ENCODE peak calls at places on chromosomes 2 and 18, in seven cellular contexts. I is gastrocnemius medialis; U is activated CD8-positive, alpha-beta memory T cell treated with anti-CD3 and anti-CD28 coated beads, Interleukin-2, amount 10 ng/mL, durations not matched to agents 7 days and 5 days; W is activated CD8-positive, alpha-beta T cell treated with anti-CD3 and anti-CD28 coated beads, Interleukin-2, amount 10 ng/mL, durations not matched to agents 7 days and 5 days; M is activated T-cell treated with anti-CD3 and anti-CD28 coated beads, Interleukin-2, amount 50 U/mL, for 72 hours; E is upper lobe of right lung; Y is Panc1. Q is an unnamed sample.

GRCh38 chr18:62453864-62454263 is 69.0 kb upstream of the ZCCHC2 start:
- ATAC-seq in U (no peak), M (peak), W (no peak), Y (no peak), I (no peak), E (no peak), Q (peak)

GRCh38 chr2:170878505-170878904 is 50.5 kb upstream of the GORASP2 start:
- ATAC-seq in E (no peak), Y (no peak), M (no peak), W (peak), I (no peak), U (peak), Q (peak)

GRCh38 chr2:53793821-53794220 is 7.0 kb downstream of the ERLEC1 start:
- ATAC-seq in E (peak), I (no peak), U (no peak), W (no peak), Y (no peak), M (no peak), Q (no peak)

GRCh38 chr2:102238039-102238756 is 51.4 kb downstream of the IL1RL2 start:
- ATAC-seq in E (no peak), U (no peak), M (peak), W (no peak), Y (no peak), I (no peak), Q (peak)

GRCh38 chr2:9714630-9715214 is 83.9 kb upstream of the YWHAQ start:
- ATAC-seq in W (no peak), U (no peak), E (peak), Y (no peak), I (peak), M (no peak), Q (no peak)

GRCh38 chr2:171383141-171383540 is 50.6 kb downstream of the METTL8 start:
- ATAC-seq in M (no peak), E (no peak), I (no peak), U (no peak), W (no peak), Y (no peak), Q (no peak)

GRCh38 chr18:59994357-59994756 is 94.6 kb downstream of the PMAIP1 start:
- ATAC-seq in Y (no peak), W (no peak), E (peak), U (no peak), M (no peak), I (no peak), Q (no peak)

GRCh38 chr2:11420190-11420589 is 45.8 kb downstream of the E2F6 start:
- ATAC-seq in I (peak), W (no peak), M (no peak), U (no peak), E (no peak), Y (no peak), Q (no peak)

GRCh38 chr2:164705412-164706167 is 84.3 kb upstream of the GRB14 start:
- ATAC-seq in Y (no peak), M (no peak), U (no peak), E (no peak), I (no peak), W (no peak), Q (no peak)

GRCh38 chr2:119488245-119489182 is 35.8 kb downstream of the SCTR start:
- ATAC-seq in W (no peak), I (no peak), U (no peak), M (no peak), E (peak), Y (no peak), Q (no peak)

GRCh38 chr2:164495491-164496223 is 125.6 kb downstream of the GRB14 start:
- ATAC-seq in E (no peak), W (no peak), M (no peak), U (no peak), Y (peak), I (no peak), Q (no peak)

GRCh38 chr2:229971298-229971790 is 49.0 kb downstream of the FBXO36 start:
- ATAC-seq in Y (no peak), M (no peak), I (no peak), W (no peak), E (no peak), U (no peak), Q (no peak)

GRCh38 chr18:63603772-63604171 is 16.6 kb downstream of the SERPINB13 start:
- ATAC-seq in M (no peak), I (no peak), Y (no peak), U (no peak), W (no peak), E (no peak), Q (peak)

GRCh38 chr18:45666006-45666405 is 50.7 kb downstream of the SLC14A2 start:
- ATAC-seq in E (peak), M (no peak), U (no peak), I (peak), Y (no peak), W (no peak), Q (peak)

GRCh38 chr18:58117685-58118403 is 73.8 kb downstream of the NEDD4L start:
- ATAC-seq in U (no peak), Y (peak), I (no peak), M (no peak), W (no peak), E (peak), Q (peak)

GRCh38 chr2:164917296-164917903 is 37.9 kb downstream of the SLC38A11 start:
- ATAC-seq in W (no peak), I (no peak), E (peak), U (no peak), Y (peak), M (no peak), Q (no peak)

GRCh38 chr2:105842555-105842954 is 97.8 kb downstream of the NCK2 start:
- ATAC-seq in W (no peak), E (no peak), U (no peak), I (no peak), Y (no peak), M (peak), Q (peak)

GRCh38 chr2:237864940-237865622 is 5.7 kb downstream of the RAMP1 start:
- ATAC-seq in Y (peak), U (no peak), I (no peak), W (no peak), M (no peak), E (no peak), Q (no peak)

GRCh38 chr2:70283500-70284191 is 9.9 kb downstream of the SNRPG start:
- ATAC-seq in E (no peak), I (no peak), Y (no peak), U (no peak), W (no peak), M (no peak), Q (no peak)

GRCh38 chr2:168801456-168801855 is 981 bp upstream of the NOSTRIN start:
- ATAC-seq in Y (no peak), E (no peak), W (no peak), U (no peak), M (no peak), I (no peak), Q (no peak)

GRCh38 chr18:6956495-6956894 is 161.1 kb downstream of the LAMA1 start:
- ATAC-seq in Y (no peak), M (no peak), U (no peak), W (no peak), I (no peak), E (no peak), Q (no peak)

Q was measured in activated T-helper 17 cell treated with anti-CD3 and anti-CD28 coated beads, Interleukin-2, amount 50 U/mL, for 72 hours.